ENCODE peak calls at places on chromosomes 7 and 10, in nine cellular contexts. One of them, this sample, is unnamed.

GRCh38 chr7:132228240-132228639 is 348.0 kb downstream of the PLXNA4 start:
- DNase-seq in astrocyte of the hippocampus: no peak
- DNase-seq in sigmoid colon: no peak
- DNase-seq in progenitor cell of endocrine pancreas: no peak
- DNase-seq in neural crest cell: no peak
- DNase-seq in bronchial epithelial cell: no peak
- DNase-seq in DND-41: no peak
- DNase-seq in sciatic nerve: no peak
- DNase-seq in GM03348: no peak
- DNase-seq in this sample: no peak

GRCh38 chr10:4247379-4247778 is 462.4 kb upstream of the KLF6 start:
- DNase-seq in astrocyte of the hippocampus: no peak
- DNase-seq in sigmoid colon: no peak
- DNase-seq in progenitor cell of endocrine pancreas: no peak
- DNase-seq in neural crest cell: no peak
- DNase-seq in bronchial epithelial cell: peak; percentile 48
- DNase-seq in DND-41: no peak
- DNase-seq in sciatic nerve: no peak
- DNase-seq in GM03348: no peak
- DNase-seq in this sample: no peak

GRCh38 chr10:107790271-107790670 is 625.8 kb upstream of the SORCS1 start:
- DNase-seq in astrocyte of the hippocampus: no peak
- DNase-seq in sigmoid colon: no peak
- DNase-seq in progenitor cell of endocrine pancreas: no peak
- DNase-seq in neural crest cell: no peak
- DNase-seq in bronchial epithelial cell: no peak
- DNase-seq in DND-41: no peak
- DNase-seq in sciatic nerve: no peak
- DNase-seq in GM03348: no peak
- DNase-seq in this sample: peak; percentile 24

GRCh38 chr10:58796834-58797233 is 284.2 kb downstream of the BICC1 start:
- DNase-seq in astrocyte of the hippocampus: no peak
- DNase-seq in sigmoid colon: no peak
- DNase-seq in progenitor cell of endocrine pancreas: no peak
- DNase-seq in neural crest cell: no peak
- DNase-seq in bronchial epithelial cell: no peak
- DNase-seq in DND-41: no peak
- DNase-seq in sciatic nerve: no peak
- DNase-seq in GM03348: no peak
- DNase-seq in this sample: no peak

GRCh38 chr7:30842542-30843451 is 68.9 kb upstream of the AQP1 start:
- DNase-seq in astrocyte of the hippocampus: no peak
- DNase-seq in sigmoid colon: no peak
- DNase-seq in progenitor cell of endocrine pancreas: no peak
- DNase-seq in neural crest cell: no peak
- DNase-seq in bronchial epithelial cell: no peak
- DNase-seq in DND-41: no peak
- DNase-seq in sciatic nerve: peak; percentile 59
- DNase-seq in GM03348: peak; percentile 57
- DNase-seq in this sample: no peak

GRCh38 chr7:133641436-133641835 is 388.6 kb downstream of the EXOC4 start:
- DNase-seq in astrocyte of the hippocampus: no peak
- DNase-seq in sigmoid colon: no peak
- DNase-seq in progenitor cell of endocrine pancreas: no peak
- DNase-seq in neural crest cell: no peak
- DNase-seq in bronchial epithelial cell: no peak
- DNase-seq in DND-41: no peak
- DNase-seq in sciatic nerve: no peak
- DNase-seq in GM03348: no peak
- DNase-seq in this sample: no peak

GRCh38 chr10:110746969-110747608 is 103.0 kb downstream of the RBM20 start:
- DNase-seq in astrocyte of the hippocampus: no peak
- DNase-seq in sigmoid colon: no peak
- DNase-seq in progenitor cell of endocrine pancreas: no peak
- DNase-seq in neural crest cell: no peak
- DNase-seq in bronchial epithelial cell: no peak
- DNase-seq in DND-41: no peak
- DNase-seq in sciatic nerve: no peak
- DNase-seq in GM03348: no peak
- DNase-seq in this sample: no peak

GRCh38 chr10:4736608-4737007 is 89.4 kb upstream of the AKR1E2 start:
- DNase-seq in astrocyte of the hippocampus: no peak
- DNase-seq in sigmoid colon: no peak
- DNase-seq in progenitor cell of endocrine pancreas: no peak
- DNase-seq in neural crest cell: no peak
- DNase-seq in bronchial epithelial cell: no peak
- DNase-seq in DND-41: no peak
- DNase-seq in sciatic nerve: no peak
- DNase-seq in GM03348: no peak
- DNase-seq in this sample: no peak

GRCh38 chr7:111012152-111012551 is 78.8 kb upstream of the LRRN3 start:
- DNase-seq in astrocyte of the hippocampus: no peak
- DNase-seq in sigmoid colon: no peak
- DNase-seq in progenitor cell of endocrine pancreas: no peak
- DNase-seq in neural crest cell: no peak
- DNase-seq in bronchial epithelial cell: peak; percentile 79
- DNase-seq in DND-41: no peak
- DNase-seq in sciatic nerve: no peak
- DNase-seq in GM03348: no peak
- DNase-seq in this sample: no peak

GRCh38 chr10:62811159-62811875 is 4.8 kb downstream of the EGR2 start:
- DNase-seq in astrocyte of the hippocampus: no peak
- DNase-seq in sigmoid colon: no peak
- DNase-seq in progenitor cell of endocrine pancreas: no peak
- DNase-seq in neural crest cell: no peak
- DNase-seq in bronchial epithelial cell: no peak
- DNase-seq in DND-41: no peak
- DNase-seq in sciatic nerve: no peak
- DNase-seq in GM03348: no peak
- DNase-seq in this sample: no peak

GRCh38 chr7:50155755-50156154 is 62.7 kb upstream of the ZPBP start:
- DNase-seq in astrocyte of the hippocampus: no peak
- DNase-seq in sigmoid colon: no peak
- DNase-seq in progenitor cell of endocrine pancreas: no peak
- DNase-seq in neural crest cell: no peak
- DNase-seq in bronchial epithelial cell: no peak
- DNase-seq in DND-41: no peak
- DNase-seq in sciatic nerve: no peak
- DNase-seq in GM03348: no peak
- DNase-seq in this sample: no peak

This sample was measured in RKO.